ENCODE peak calls at places on chromosomes 7 and 10, in five cellular contexts. One of them, this sample, is unnamed.

GRCh38 chr10:23157691-23158369 is 34.3 kb upstream of the PTF1A start:
- DNase-seq in IMR-90: peak
- DNase-seq in trophoblast cell: no peak
- DNase-seq in H1: no peak
- DNase-seq in mesenchymal stem cell: peak
- DNase-seq in this sample: no peak

GRCh38 chr7:22150221-22150620 is 204.5 kb upstream of the CDCA7L start:
- DNase-seq in IMR-90: peak
- DNase-seq in trophoblast cell: peak
- DNase-seq in H1: no peak
- DNase-seq in mesenchymal stem cell: no peak
- DNase-seq in this sample: no peak

GRCh38 chr10:72340510-72340895 is 14.2 kb downstream of the DNAJB12 start:
- DNase-seq in IMR-90: no peak
- DNase-seq in trophoblast cell: peak
- DNase-seq in H1: peak
- DNase-seq in mesenchymal stem cell: peak
- DNase-seq in this sample: no peak

GRCh38 chr7:139852482-139852845 is 23.4 kb downstream of the TBXAS1 start:
- DNase-seq in IMR-90: no peak
- DNase-seq in trophoblast cell: no peak
- DNase-seq in H1: no peak
- DNase-seq in mesenchymal stem cell: no peak
- DNase-seq in this sample: no peak

GRCh38 chr10:525565-526315 is 163.7 kb downstream of the DIP2C start:
- DNase-seq in IMR-90: peak
- DNase-seq in trophoblast cell: no peak
- DNase-seq in H1: no peak
- DNase-seq in mesenchymal stem cell: no peak
- DNase-seq in this sample: no peak

GRCh38 chr7:108086962-108087361 is 43.2 kb downstream of the LAMB4 start:
- DNase-seq in IMR-90: peak
- DNase-seq in trophoblast cell: no peak
- DNase-seq in H1: no peak
- DNase-seq in mesenchymal stem cell: no peak
- DNase-seq in this sample: no peak

GRCh38 chr7:108181073-108181985 is 51.2 kb upstream of the LAMB4 start:
- DNase-seq in IMR-90: peak
- DNase-seq in trophoblast cell: no peak
- DNase-seq in H1: peak
- DNase-seq in mesenchymal stem cell: peak
- DNase-seq in this sample: peak

GRCh38 chr7:143934526-143935340 is at the start of gene OR2F2:
- DNase-seq in IMR-90: peak
- DNase-seq in trophoblast cell: no peak
- DNase-seq in H1: no peak
- DNase-seq in mesenchymal stem cell: peak
- DNase-seq in this sample: no peak

GRCh38 chr7:102215706-102216105 is 71.0 kb upstream of the SH2B2 start:
- DNase-seq in IMR-90: no peak
- DNase-seq in trophoblast cell: no peak
- DNase-seq in H1: no peak
- DNase-seq in mesenchymal stem cell: no peak
- DNase-seq in this sample: no peak

GRCh38 chr7:71300603-71301002 is 168.7 kb downstream of the GALNT17 start:
- DNase-seq in IMR-90: no peak
- DNase-seq in trophoblast cell: no peak
- DNase-seq in H1: no peak
- DNase-seq in mesenchymal stem cell: no peak
- DNase-seq in this sample: no peak

GRCh38 chr7:128812514-128813168 is 17.6 kb upstream of the FLNC start:
- DNase-seq in IMR-90: no peak
- DNase-seq in trophoblast cell: peak
- DNase-seq in H1: no peak
- DNase-seq in mesenchymal stem cell: no peak
- DNase-seq in this sample: no peak

GRCh38 chr10:96858706-96859050 is 26.6 kb downstream of the LCOR start:
- DNase-seq in IMR-90: no peak
- DNase-seq in trophoblast cell: no peak
- DNase-seq in H1: no peak
- DNase-seq in mesenchymal stem cell: no peak
- DNase-seq in this sample: no peak

GRCh38 chr10:105259201-105259600 is 618.1 kb downstream of the SORCS3 start:
- DNase-seq in IMR-90: no peak
- DNase-seq in trophoblast cell: no peak
- DNase-seq in H1: no peak
- DNase-seq in mesenchymal stem cell: no peak
- DNase-seq in this sample: no peak

DNA sequence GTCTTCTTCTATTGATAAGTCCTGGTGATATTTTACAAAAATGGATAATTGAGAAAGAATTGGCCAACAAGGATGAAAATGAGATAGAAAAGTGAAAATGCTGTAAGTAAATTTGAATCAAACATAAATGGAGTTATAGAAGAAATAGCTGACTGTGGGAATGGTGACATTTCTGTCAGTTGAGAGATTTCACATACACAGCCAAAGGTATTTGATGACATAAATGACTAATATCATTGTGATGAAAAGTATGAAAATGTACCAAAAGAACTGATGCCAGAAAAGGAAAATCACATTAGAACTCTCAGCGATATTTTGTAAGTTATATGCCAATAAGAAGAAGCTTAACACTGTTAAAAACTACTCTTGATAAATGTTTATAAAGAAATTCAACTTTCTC is 54.9 kb downstream of the TFPI2 start:
- DNase-seq in IMR-90: no peak
- DNase-seq in trophoblast cell: no peak
- DNase-seq in H1: no peak
- DNase-seq in mesenchymal stem cell: no peak
- DNase-seq in this sample: no peak
- H4K91ac ChIP-seq in IMR-90: no peak
- H4K91ac ChIP-seq in trophoblast cell: no peak
- H4K91ac ChIP-seq in H1: no peak
- H4K91ac ChIP-seq in mesenchymal stem cell: no peak
- H4K91ac ChIP-seq in this sample: no peak

DNA sequence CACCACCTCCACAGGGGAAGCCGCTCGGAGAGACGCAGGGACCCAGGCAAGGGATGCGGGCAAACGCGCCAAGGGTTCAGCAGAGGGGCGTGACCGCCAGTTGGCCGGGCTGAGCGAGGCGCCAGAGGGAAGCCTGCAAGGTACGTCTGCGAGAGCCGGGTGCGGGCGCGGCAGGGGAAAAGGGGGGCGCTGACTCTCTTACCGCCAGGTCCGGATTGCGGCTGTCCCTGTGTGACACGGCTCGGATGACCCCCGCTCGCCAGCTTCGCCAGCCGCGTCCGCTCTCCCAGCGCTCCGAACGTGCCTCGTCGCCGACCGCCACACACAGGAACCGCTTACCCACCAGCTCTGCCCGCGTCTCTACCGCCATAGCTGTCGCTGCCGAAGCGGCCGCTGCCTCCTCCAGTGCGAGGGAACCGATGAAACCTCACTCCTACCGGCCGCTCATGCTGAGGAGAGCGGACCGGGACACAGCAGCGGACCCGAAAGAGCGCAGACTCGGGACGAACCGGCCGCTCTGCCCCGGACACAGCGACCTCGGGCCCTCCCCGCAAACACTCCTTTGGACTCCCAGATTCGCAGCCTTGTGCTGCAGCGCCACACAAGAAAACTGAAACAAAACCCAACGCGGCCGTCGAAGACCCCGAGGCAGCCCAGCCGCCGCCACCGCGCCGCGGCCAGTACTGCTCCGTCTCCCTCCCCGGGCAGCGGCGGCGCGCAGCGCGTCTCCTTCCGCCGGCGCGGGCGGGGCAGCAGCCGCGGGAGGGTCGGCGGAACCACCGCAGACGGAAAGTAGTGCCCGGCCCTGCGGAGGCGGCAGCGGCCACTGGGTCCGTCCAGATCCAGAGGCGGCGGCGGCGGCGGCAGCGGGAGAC is at the start of gene JMJD1C:
- DNase-seq in IMR-90: peak
- DNase-seq in trophoblast cell: peak
- DNase-seq in H1: peak
- DNase-seq in mesenchymal stem cell: peak
- DNase-seq in this sample: peak
- H3K4ac ChIP-seq in IMR-90: peak
- H3K4ac ChIP-seq in trophoblast cell: peak
- H3K4ac ChIP-seq in H1: peak
- H3K4ac ChIP-seq in mesenchymal stem cell: peak
- H3K4ac ChIP-seq in this sample: peak

GRCh38 chr10:100715101-100715444 is 30.3 kb upstream of the PAX2 start:
- DNase-seq in IMR-90: no peak
- DNase-seq in trophoblast cell: no peak
- DNase-seq in H1: no peak
- DNase-seq in mesenchymal stem cell: no peak
- DNase-seq in this sample: no peak
- H3K4me3 ChIP-seq in IMR-90: no peak
- H3K4me3 ChIP-seq in trophoblast cell: no peak
- H3K4me3 ChIP-seq in H1: peak
- H3K4me3 ChIP-seq in mesenchymal stem cell: no peak
- H3K4me3 ChIP-seq in this sample: no peak

GRCh38 chr7:142359694-142360279 is 101.9 kb upstream of the PRSS58 start:
- DNase-seq in IMR-90: no peak
- DNase-seq in trophoblast cell: no peak
- DNase-seq in H1: no peak
- DNase-seq in mesenchymal stem cell: peak
- DNase-seq in this sample: no peak

GRCh38 chr7:142362349-142362748 is 104.5 kb upstream of the PRSS58 start:
- DNase-seq in IMR-90: no peak
- DNase-seq in trophoblast cell: no peak
- DNase-seq in H1: no peak
- DNase-seq in mesenchymal stem cell: no peak
- DNase-seq in this sample: no peak

GRCh38 chr7:142364551-142364950 is 106.7 kb upstream of the PRSS58 start:
- DNase-seq in IMR-90: no peak
- DNase-seq in trophoblast cell: no peak
- DNase-seq in H1: no peak
- DNase-seq in mesenchymal stem cell: no peak
- DNase-seq in this sample: no peak

DNA sequence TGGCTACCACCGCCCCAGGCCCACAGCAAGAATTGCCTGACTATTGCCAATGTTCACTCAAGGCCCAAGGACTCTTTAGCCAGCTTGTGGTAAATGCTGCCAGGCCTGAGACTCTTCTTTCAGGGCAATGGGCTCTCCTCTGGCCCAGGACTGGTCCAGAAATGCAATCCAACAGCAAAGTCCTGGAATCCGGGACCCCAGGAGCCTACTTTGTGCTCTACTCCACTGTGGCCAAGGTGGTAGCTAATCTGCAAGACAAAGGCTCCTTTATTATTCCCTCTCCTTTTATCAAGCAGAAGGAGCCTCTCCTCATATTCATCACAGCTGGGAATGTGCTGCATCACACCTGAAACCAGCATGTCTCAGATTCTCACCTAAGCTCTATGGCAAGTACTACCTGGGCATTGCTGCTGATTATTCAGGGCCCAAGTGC is 107.6 kb upstream of the PRSS58 start:
- DNase-seq in IMR-90: no peak
- DNase-seq in trophoblast cell: no peak
- DNase-seq in H1: no peak
- DNase-seq in mesenchymal stem cell: no peak
- DNase-seq in this sample: no peak
- H4K91ac ChIP-seq in IMR-90: no peak
- H4K91ac ChIP-seq in trophoblast cell: peak
- H4K91ac ChIP-seq in H1: no peak
- H4K91ac ChIP-seq in mesenchymal stem cell: no peak
- H4K91ac ChIP-seq in this sample: no peak